ENCODE peak calls at places on chromosomes 4 and X, in four cellular contexts. One of them, this sample, is unnamed.

GRCh38 chr4:74674750-74675149 is 119.6 kb downstream of the BTC start:
- DNase-seq in K562: no peak
- DNase-seq in HepG2: no peak
- DNase-seq in A549: no peak
- DNase-seq in this sample: no peak

GRCh38 chrX:2689773-2690666 is 1.1 kb upstream of the CD99 start:
- DNase-seq in K562: no peak
- DNase-seq in HepG2: peak
- DNase-seq in A549: no peak
- DNase-seq in this sample: peak

GRCh38 chr4:154349829-154350228 is 141.8 kb downstream of the DCHS2 start:
- DNase-seq in K562: peak
- DNase-seq in HepG2: peak
- DNase-seq in A549: peak
- DNase-seq in this sample: no peak

GRCh38 chrX:302975-303374 is 15.6 kb downstream of the GTPBP6 start:
- DNase-seq in K562: no peak
- DNase-seq in HepG2: no peak
- DNase-seq in A549: no peak
- DNase-seq in this sample: no peak

GRCh38 chr4:40256329-40256728 is 59.5 kb downstream of the RHOH start:
- DNase-seq in K562: no peak
- DNase-seq in HepG2: no peak
- DNase-seq in A549: no peak
- DNase-seq in this sample: no peak

GRCh38 chr4:186666252-186666651 is 57.4 kb downstream of the FAT1 start:
- DNase-seq in K562: no peak
- DNase-seq in HepG2: no peak
- DNase-seq in A549: peak
- DNase-seq in this sample: no peak

GRCh38 chr4:86300516-86300915 is 59.3 kb downstream of the MAPK10 start:
- DNase-seq in K562: no peak
- DNase-seq in HepG2: no peak
- DNase-seq in A549: no peak
- DNase-seq in this sample: no peak

GRCh38 chrX:38717871-38718270 is 83.4 kb upstream of the MID1IP1 start:
- DNase-seq in K562: peak
- DNase-seq in HepG2: peak
- DNase-seq in A549: peak
- DNase-seq in this sample: peak

GRCh38 chr4:150244600-150244999 is 166.4 kb downstream of the DCLK2 start:
- DNase-seq in K562: no peak
- DNase-seq in HepG2: no peak
- DNase-seq in A549: peak
- DNase-seq in this sample: no peak

DNA sequence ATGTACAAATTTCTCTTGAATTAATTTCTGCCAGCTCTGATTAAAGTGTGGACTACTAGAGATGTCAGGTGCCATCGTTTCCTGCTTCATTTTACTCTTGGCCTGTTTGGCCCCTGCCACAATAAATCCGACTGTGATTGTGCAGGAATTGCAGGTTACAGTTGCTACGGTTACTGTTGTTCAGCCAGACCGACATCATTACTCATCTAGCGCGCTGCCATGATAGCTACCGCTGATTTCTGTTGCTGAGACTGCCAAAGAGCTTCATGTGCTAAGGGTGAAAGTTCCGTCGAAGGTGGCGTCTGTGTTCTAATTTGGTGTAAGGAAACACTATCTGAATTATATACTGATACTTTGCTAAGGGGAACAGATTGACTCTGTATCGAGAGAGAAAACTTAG is 22.1 kb downstream of the SLIT2 start:
- DNase-seq in K562: no peak
- DNase-seq in HepG2: no peak
- DNase-seq in A549: no peak
- DNase-seq in this sample: no peak
- TF ChIP-seq CHD2 in K562: no peak
- TF ChIP-seq CHD2 in HepG2: no peak
- TF ChIP-seq CHD2 in A549: no peak
- TF ChIP-seq CHD2 in this sample: no peak

DNA sequence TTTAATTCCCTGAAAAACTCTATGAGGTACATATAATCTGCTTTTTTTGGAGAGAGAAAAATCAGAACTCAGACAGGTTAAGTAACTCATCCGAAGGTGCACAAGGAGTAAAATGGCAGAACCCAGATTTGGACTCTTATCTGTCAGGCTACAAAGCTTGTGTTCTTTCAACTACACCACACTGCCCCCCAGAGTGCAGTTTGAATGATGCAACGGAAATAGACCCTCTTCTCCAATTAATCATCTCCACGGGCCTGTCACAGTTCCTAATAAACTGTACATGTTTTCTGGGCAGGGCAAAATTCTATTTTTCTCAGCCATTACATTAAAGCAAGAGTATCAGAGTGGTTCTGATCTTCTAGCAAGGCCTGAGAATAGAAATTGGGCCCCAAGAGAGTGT is 35.3 kb upstream of the DCX start:
- DNase-seq in K562: peak
- DNase-seq in HepG2: peak
- DNase-seq in A549: peak
- DNase-seq in this sample: peak
- TF ChIP-seq CHD2 in K562: no peak
- TF ChIP-seq CHD2 in HepG2: no peak
- TF ChIP-seq CHD2 in A549: no peak
- TF ChIP-seq CHD2 in this sample: no peak

GRCh38 chr4:41365726-41366125 is 109.0 kb downstream of the UCHL1 start:
- DNase-seq in K562: no peak
- DNase-seq in HepG2: no peak
- DNase-seq in A549: no peak
- DNase-seq in this sample: no peak
- TF ChIP-seq CHD2 in K562: no peak
- TF ChIP-seq CHD2 in HepG2: no peak
- TF ChIP-seq CHD2 in A549: no peak
- TF ChIP-seq CHD2 in this sample: no peak

GRCh38 chr4:2058264-2059033 is 678 bp upstream of the NAT8L start:
- DNase-seq in K562: peak
- DNase-seq in HepG2: no peak
- DNase-seq in A549: no peak
- DNase-seq in this sample: peak
- TF ChIP-seq CHD2 in K562: no peak
- TF ChIP-seq CHD2 in HepG2: no peak
- TF ChIP-seq CHD2 in A549: no peak
- TF ChIP-seq CHD2 in this sample: no peak

GRCh38 chrX:51641421-51642021 is 22.8 kb upstream of the CENPVL3 start:
- DNase-seq in K562: peak
- DNase-seq in HepG2: peak
- DNase-seq in A549: peak
- DNase-seq in this sample: peak
- TF ChIP-seq CHD2 in K562: no peak
- TF ChIP-seq CHD2 in HepG2: no peak
- TF ChIP-seq CHD2 in A549: no peak
- TF ChIP-seq CHD2 in this sample: no peak

This sample was measured in SK-N-SH.